ENCODE peak calls at places on chromosomes 6 and 20, in seven cellular contexts. D, S, Z, V, R, Q and T are unnamed samples.

GRCh38 chr20:57620999-57621398 is 773 bp upstream of the ZBP1 start:
- DNase-seq in D (peak), S (no peak), Z (no peak), V (no peak), R (no peak), Q (no peak), T (no peak)

GRCh38 chr6:81818778-81819491 is 66.5 kb upstream of the TENT5A start:
- DNase-seq in D (no peak), S (no peak), Z (peak), V (no peak), R (no peak), Q (no peak), T (no peak)

GRCh38 chr6:110980648-110981047 is 1.2 kb upstream of the RPF2 start:
- DNase-seq in D (no peak), S (no peak), Z (no peak), V (no peak), R (no peak), Q (no peak), T (no peak)

GRCh38 chr6:11769816-11770545 is 8.6 kb downstream of the ADTRP start:
- DNase-seq in D (no peak), S (no peak), Z (no peak), V (no peak), R (no peak), Q (no peak), T (no peak)

GRCh38 chr6:64249129-64249528 is 613.5 kb downstream of the PHF3 start:
- DNase-seq in D (no peak), S (no peak), Z (peak), V (no peak), R (no peak), Q (no peak), T (no peak)

GRCh38 chr20:19265646-19266374 is 53.4 kb downstream of the SLC24A3 start:
- DNase-seq in D (no peak), S (no peak), Z (no peak), V (no peak), R (no peak), Q (no peak), T (no peak)

GRCh38 chr6:111551521-111552231 is 54.0 kb downstream of the TRAF3IP2 start:
- DNase-seq in D (no peak), S (no peak), Z (no peak), V (no peak), R (no peak), Q (no peak), T (no peak)

GRCh38 chr20:7744411-7744810 is 195.8 kb downstream of the HAO1 start:
- DNase-seq in D (no peak), S (no peak), Z (peak), V (no peak), R (peak), Q (peak), T (no peak)

GRCh38 chr6:55182016-55182650 is 7.8 kb downstream of the HCRTR2 start:
- DNase-seq in D (no peak), S (no peak), Z (no peak), V (no peak), R (no peak), Q (peak), T (no peak)

GRCh38 chr20:13061381-13061780 is 52.6 kb downstream of the SPTLC3 start:
- DNase-seq in D (no peak), S (no peak), Z (no peak), V (no peak), R (no peak), Q (no peak), T (no peak)

GRCh38 chr6:157556671-157557430 is 175.9 kb downstream of the ZDHHC14 start:
- DNase-seq in D (no peak), S (no peak), Z (no peak), V (no peak), R (no peak), Q (no peak), T (no peak)